ENCODE peak calls at places on chromosomes 2 and 18, in six cellular contexts. G is GM13976; Z is T-helper 9 cell; H is stimulated activated CD4-positive, alpha-beta T cell treated with anti-CD3 and anti-CD28 coated beads, Interleukin-2, amount 100 ng/mL, for 48 hours; S is sciatic nerve; K is HCEC 1CT. Q is an unnamed sample.

GRCh38 chr2:157837851-157838441 is 38.2 kb downstream of the ACVR1 start:
- DNase-seq in G (no peak), S (no peak), Z (no peak), K (no peak), H (no peak), Q (no peak)

GRCh38 chr18:48805826-48806535 is 144.8 kb downstream of the SMAD7 start:
- DNase-seq in G (no peak), Z (no peak), S (peak), K (no peak), H (no peak), Q (no peak)

GRCh38 chr2:232761301-232761907 is 15.0 kb downstream of the KCNJ13 start:
- DNase-seq in S (no peak), G (peak), K (peak), H (peak), Z (no peak), Q (no peak)

GRCh38 chr2:188787661-188788044 is 186.5 kb upstream of the COL3A1 start:
- DNase-seq in G (no peak), Z (no peak), S (no peak), K (peak), H (no peak), Q (no peak)

GRCh38 chr18:46759885-46760284 is 3.0 kb upstream of the ST8SIA5 start:
- DNase-seq in G (no peak), K (no peak), Z (no peak), H (no peak), S (no peak), Q (no peak)

GRCh38 chr2:223465793-223466192 is 136.4 kb downstream of the SCG2 start:
- DNase-seq in Z (no peak), S (peak), G (no peak), K (peak), H (no peak), Q (peak)

GRCh38 chr2:150001788-150002187 is 414.2 kb upstream of the MMADHC start:
- DNase-seq in Z (no peak), G (no peak), H (no peak), S (no peak), K (no peak), Q (no peak)

GRCh38 chr2:55618649-55619055 is 1.2 kb upstream of the PPP4R3B start:
- DNase-seq in H (peak), G (peak), K (peak), S (no peak), Z (peak), Q (peak)

GRCh38 chr2:67445652-67446268 is 48.6 kb downstream of the ETAA1 start:
- DNase-seq in K (no peak), H (no peak), G (no peak), Z (no peak), S (no peak), Q (no peak)

GRCh38 chr18:58758606-58759005 is 87.3 kb downstream of the MALT1 start:
- DNase-seq in Z (no peak), G (no peak), H (no peak), S (no peak), K (no peak), Q (no peak)

GRCh38 chr2:152134488-152135280 is 35.8 kb upstream of the CACNB4 start:
- DNase-seq in H (peak), S (no peak), K (peak), G (peak), Z (no peak), Q (no peak)

GRCh38 chr18:9902832-9903231 is 11.0 kb upstream of the VAPA start:
- DNase-seq in G (no peak), H (no peak), K (no peak), S (no peak), Z (no peak), Q (no peak)

GRCh38 chr2:105739408-105739807 is 5.3 kb upstream of the NCK2 start:
- DNase-seq in K (no peak), H (no peak), Z (no peak), S (no peak), G (no peak), Q (no peak)

GRCh38 chr18:49623571-49623970 is 61.7 kb downstream of the LIPG start:
- DNase-seq in H (no peak), G (no peak), Z (no peak), K (no peak), S (no peak), Q (no peak)

GRCh38 chr2:2660789-2661355 is 329.8 kb upstream of the MYT1L start:
- DNase-seq in S (no peak), Z (no peak), G (no peak), H (no peak), K (no peak), Q (no peak)

GRCh38 chr2:168545439-168546082 is 89.5 kb downstream of the CERS6 start:
- DNase-seq in H (no peak), S (no peak), G (no peak), Z (no peak), K (peak), Q (no peak)

GRCh38 chr2:41928593-41928992 is 119.2 kb upstream of the PKDCC start:
- DNase-seq in H (no peak), Z (no peak), S (no peak), K (peak), G (no peak), Q (no peak)

GRCh38 chr2:51790854-51791253 is 758.9 kb upstream of the NRXN1 start:
- DNase-seq in H (no peak), G (no peak), K (no peak), Z (no peak), S (no peak), Q (no peak)

GRCh38 chr2:190534310-190535118 is at the start of gene NEMP2:
- DNase-seq in S (peak), Z (peak), H (peak), G (peak), K (peak), Q (peak)

GRCh38 chr2:33477473-33478468 is 1.3 kb downstream of the RASGRP3 start:
- DNase-seq in H (peak), Z (no peak), S (no peak), K (no peak), G (peak), Q (peak)

GRCh38 chr2:130807659-130808385 is 28.9 kb upstream of the ARHGEF4 start:
- DNase-seq in Z (no peak), G (no peak), K (no peak), S (no peak), H (no peak), Q (no peak)

GRCh38 chr2:141534671-141535359 is 596.0 kb downstream of the LRP1B start:
- DNase-seq in G (no peak), H (no peak), K (no peak), S (no peak), Z (no peak), Q (peak)

GRCh38 chr2:43169091-43169936 is 57.1 kb downstream of the ZFP36L2 start:
- DNase-seq in S (no peak), Z (no peak), G (peak), H (no peak), K (no peak), Q (peak)

GRCh38 chr2:30230855-30231725 is at the start of gene LBH:
- DNase-seq in Z (peak), H (peak), K (peak), S (peak), G (peak), Q (no peak)